ENCODE peak calls at places on chromosomes 6 and 20, in four cellular contexts. One of them, this sample, is unnamed. For H3K36me3, the result is how much of the 10 kb centered on the place peaks cover.

GRCh38 chr6:40569162-40569920 is 17.8 kb downstream of the LRFN2 start:
- DNase-seq in breast epithelium: no peak
- DNase-seq in adrenal gland: no peak
- DNase-seq in IMR-90: no peak
- DNase-seq in this sample: no peak

GRCh38 chr6:157075549-157076426 is 247.5 kb downstream of the TMEM242 start:
- DNase-seq in breast epithelium: no peak
- DNase-seq in IMR-90: peak
- DNase-seq in adrenal gland: no peak
- DNase-seq in this sample: no peak

GRCh38 chr20:59783020-59784010 is 150.1 kb downstream of the SYCP2 start:
- DNase-seq in adrenal gland: peak
- DNase-seq in breast epithelium: peak
- DNase-seq in IMR-90: peak
- DNase-seq in this sample: no peak

GRCh38 chr6:92231220-92231701 is 1188.1 kb downstream of the EPHA7 start:
- DNase-seq in adrenal gland: no peak
- DNase-seq in breast epithelium: no peak
- DNase-seq in IMR-90: no peak
- DNase-seq in this sample: no peak

GRCh38 chr20:23419995-23420901 is 1.0 kb downstream of the NAPB start:
- DNase-seq in IMR-90: peak
- DNase-seq in adrenal gland: peak
- DNase-seq in breast epithelium: no peak
- DNase-seq in this sample: no peak

GRCh38 chr6:31752739-31753319 is 9.6 kb upstream of the SAPCD1 start:
- DNase-seq in breast epithelium: no peak
- DNase-seq in adrenal gland: no peak
- DNase-seq in IMR-90: peak
- DNase-seq in this sample: no peak

GRCh38 chr6:21508753-21509152 is 84.8 kb upstream of the SOX4 start:
- DNase-seq in adrenal gland: no peak
- DNase-seq in breast epithelium: no peak
- DNase-seq in IMR-90: no peak
- DNase-seq in this sample: no peak

GRCh38 chr6:41449399-41450245 is 96.6 kb upstream of the FOXP4 start:
- DNase-seq in IMR-90: no peak
- DNase-seq in adrenal gland: no peak
- DNase-seq in breast epithelium: no peak
- DNase-seq in this sample: no peak

GRCh38 chr20:275791-276190 is 14.8 kb downstream of the C20orf96 start:
- DNase-seq in IMR-90: no peak
- DNase-seq in breast epithelium: no peak
- DNase-seq in adrenal gland: no peak
- DNase-seq in this sample: no peak

GRCh38 chr6:168343239-168344167 is 23.9 kb upstream of the DACT2 start:
- DNase-seq in adrenal gland: no peak
- DNase-seq in IMR-90: no peak
- DNase-seq in breast epithelium: no peak
- DNase-seq in this sample: no peak

GRCh38 chr20:24993337-24994185 is 1.0 kb upstream of the APMAP start:
- DNase-seq in adrenal gland: no peak
- DNase-seq in breast epithelium: no peak
- DNase-seq in IMR-90: peak
- DNase-seq in this sample: no peak

GRCh38 chr6:13304101-13304500 is 24.2 kb downstream of the TBC1D7 start:
- DNase-seq in IMR-90: no peak
- DNase-seq in breast epithelium: no peak
- DNase-seq in adrenal gland: no peak
- DNase-seq in this sample: no peak

GRCh38 chr6:30884521-30885480 is 482 bp downstream of the DDR1 start:
- DNase-seq in adrenal gland: peak
- DNase-seq in breast epithelium: peak
- DNase-seq in IMR-90: peak
- DNase-seq in this sample: no peak

GRCh38 chr6:3022765-3023662 is 23.3 kb downstream of the NQO2 start:
- DNase-seq in IMR-90: no peak
- DNase-seq in breast epithelium: no peak
- DNase-seq in adrenal gland: no peak
- DNase-seq in this sample: no peak

GRCh38 chr6:2157441-2158127 is 87.8 kb downstream of the GMDS start:
- DNase-seq in IMR-90: peak
- DNase-seq in breast epithelium: no peak
- DNase-seq in adrenal gland: no peak
- DNase-seq in this sample: no peak

GRCh38 chr6:152054441-152054840 is 247.0 kb downstream of the ESR1 start:
- DNase-seq in breast epithelium: no peak
- DNase-seq in IMR-90: no peak
- DNase-seq in adrenal gland: no peak
- DNase-seq in this sample: no peak

GRCh38 chr6:146878564-146879343 is 280.0 kb downstream of the ADGB start:
- DNase-seq in breast epithelium: no peak
- DNase-seq in IMR-90: no peak
- DNase-seq in adrenal gland: no peak
- DNase-seq in this sample: no peak

GRCh38 chr6:154532426-154532825 is 21.9 kb upstream of the CNKSR3 start:
- DNase-seq in adrenal gland: no peak
- DNase-seq in breast epithelium: no peak
- DNase-seq in IMR-90: no peak
- DNase-seq in this sample: no peak

GRCh38 chr20:37522258-37523011 is 1.4 kb downstream of the NNAT start:
- DNase-seq in breast epithelium: no peak
- DNase-seq in adrenal gland: no peak
- DNase-seq in IMR-90: peak
- DNase-seq in this sample: no peak

GRCh38 chr6:35297541-35298481 is at the start of gene DEF6:
- DNase-seq in adrenal gland: peak
- DNase-seq in IMR-90: peak
- DNase-seq in breast epithelium: peak
- DNase-seq in this sample: peak

GRCh38 chr20:1827974-1828785 is 67.0 kb upstream of the SIRPA start:
- DNase-seq in IMR-90: no peak
- DNase-seq in breast epithelium: no peak
- DNase-seq in adrenal gland: peak
- DNase-seq in this sample: peak

GRCh38 chr6:79812195-79812594 is 135.2 kb downstream of the ELOVL4 start:
- DNase-seq in IMR-90: no peak
- DNase-seq in breast epithelium: no peak
- DNase-seq in adrenal gland: no peak
- DNase-seq in this sample: no peak

GRCh38 chr6:5950448-5950847 is 56.3 kb downstream of the NRN1 start:
- DNase-seq in breast epithelium: no peak
- DNase-seq in IMR-90: no peak
- DNase-seq in adrenal gland: no peak
- DNase-seq in this sample: no peak

GRCh38 chr6:54286141-54286540 is 22.1 kb upstream of the TINAG start:
- DNase-seq in IMR-90: no peak
- DNase-seq in adrenal gland: no peak
- DNase-seq in breast epithelium: no peak
- DNase-seq in this sample: no peak

GRCh38 chr6:158481612-158482473 is 78.0 kb upstream of the TMEM181 start:
- DNase-seq in adrenal gland: no peak
- DNase-seq in IMR-90: peak
- DNase-seq in breast epithelium: no peak
- DNase-seq in this sample: no peak

GRCh38 chr6:17042422-17043147 is 59.3 kb upstream of the STMND1 start:
- DNase-seq in IMR-90: peak
- DNase-seq in breast epithelium: no peak
- DNase-seq in adrenal gland: peak
- DNase-seq in this sample: no peak

GRCh38 chr20:49887251-49887827 is 28.0 kb downstream of the SPATA2 start:
- DNase-seq in IMR-90: peak
- DNase-seq in breast epithelium: no peak
- DNase-seq in adrenal gland: no peak
- DNase-seq in this sample: no peak

GRCh38 chr20:42461965-42462593 is 727.6 kb downstream of the PTPRT start:
- DNase-seq in adrenal gland: no peak
- DNase-seq in IMR-90: no peak
- DNase-seq in breast epithelium: no peak
- DNase-seq in this sample: no peak

GRCh38 chr6:169991913-169992312 is 240.5 kb downstream of the ERMARD start:
- DNase-seq in breast epithelium: no peak
- DNase-seq in IMR-90: no peak
- DNase-seq in adrenal gland: no peak
- DNase-seq in this sample: no peak

GRCh38 chr20:5001174-5002076 is at the start of gene SLC23A2:
- DNase-seq in adrenal gland: peak
- DNase-seq in breast epithelium: no peak
- DNase-seq in IMR-90: no peak
- DNase-seq in this sample: no peak
- TF ChIP-seq POLR2A in adrenal gland: peak
- TF ChIP-seq POLR2A in breast epithelium: no peak
- TF ChIP-seq POLR2A in IMR-90: no peak
- TF ChIP-seq POLR2A in this sample: peak

GRCh38 chr20:3315110-3315509 is 76.1 kb upstream of the SLC4A11 start:
- DNase-seq in breast epithelium: no peak
- DNase-seq in IMR-90: no peak
- DNase-seq in adrenal gland: peak
- DNase-seq in this sample: no peak

GRCh38 chr20:3311623-3312022 is 72.6 kb upstream of the SLC4A11 start:
- DNase-seq in adrenal gland: no peak
- DNase-seq in breast epithelium: no peak
- DNase-seq in IMR-90: no peak
- DNase-seq in this sample: no peak

GRCh38 chr20:3313681-3314080 is 74.7 kb upstream of the SLC4A11 start:
- DNase-seq in adrenal gland: peak
- DNase-seq in IMR-90: no peak
- DNase-seq in breast epithelium: no peak
- DNase-seq in this sample: no peak

GRCh38 chr20:3314391-3314790 is 75.4 kb upstream of the SLC4A11 start:
- DNase-seq in adrenal gland: no peak
- DNase-seq in breast epithelium: no peak
- DNase-seq in IMR-90: no peak
- DNase-seq in this sample: no peak

GRCh38 chr20:3312940-3313656 is 74.1 kb upstream of the SLC4A11 start:
- DNase-seq in adrenal gland: peak
- DNase-seq in IMR-90: peak
- DNase-seq in breast epithelium: no peak
- DNase-seq in this sample: no peak
- H3K27ac ChIP-seq in adrenal gland: peak
- H3K27ac ChIP-seq in IMR-90: peak
- H3K27ac ChIP-seq in breast epithelium: peak
- H3K27ac ChIP-seq in this sample: no peak

GRCh38 chr20:35042268-35042667 is 50.3 kb downstream of the TRPC4AP start:
- DNase-seq in IMR-90: no peak
- DNase-seq in breast epithelium: no peak
- DNase-seq in adrenal gland: no peak
- DNase-seq in this sample: no peak

GRCh38 chr20:35034150-35034549 is 58.5 kb downstream of the TRPC4AP start:
- DNase-seq in adrenal gland: no peak
- DNase-seq in IMR-90: no peak
- DNase-seq in breast epithelium: no peak
- DNase-seq in this sample: no peak

GRCh38 chr20:35040646-35041045 is 52.0 kb downstream of the TRPC4AP start:
- DNase-seq in IMR-90: no peak
- DNase-seq in breast epithelium: no peak
- DNase-seq in adrenal gland: no peak
- DNase-seq in this sample: no peak

GRCh38 chr20:35040090-35040489 is 52.5 kb downstream of the TRPC4AP start:
- DNase-seq in IMR-90: no peak
- DNase-seq in adrenal gland: no peak
- DNase-seq in breast epithelium: no peak
- DNase-seq in this sample: no peak

GRCh38 chr20:35039146-35039545 is 53.5 kb downstream of the TRPC4AP start:
- DNase-seq in breast epithelium: no peak
- DNase-seq in IMR-90: no peak
- DNase-seq in adrenal gland: no peak
- DNase-seq in this sample: no peak
- H3K36me3 ChIP-seq in breast epithelium: under half
- H3K36me3 ChIP-seq in IMR-90: under half
- H3K36me3 ChIP-seq in adrenal gland: under half
- H3K36me3 ChIP-seq in this sample: half or more

DNA sequence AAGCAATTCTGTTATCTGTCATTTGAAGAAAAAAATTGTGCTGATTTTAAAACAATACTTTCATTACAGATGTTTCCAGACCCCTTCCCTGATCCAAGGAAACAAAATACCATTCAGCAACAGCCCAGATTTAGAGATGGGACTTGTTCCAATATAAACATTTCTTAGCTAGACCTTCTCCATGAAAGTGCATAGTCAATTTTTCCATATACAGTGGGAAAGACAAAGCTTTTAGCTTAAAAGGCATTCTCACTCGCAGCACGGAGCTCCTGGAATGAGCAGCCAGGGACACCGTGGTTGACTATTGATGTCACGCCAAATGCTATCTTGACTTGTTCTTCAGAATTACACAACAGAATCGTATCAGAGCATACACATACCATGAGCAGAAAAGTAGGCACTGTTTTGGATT is 21.5 kb downstream of the LAMA4 start:
- DNase-seq in IMR-90: peak
- DNase-seq in adrenal gland: peak
- DNase-seq in breast epithelium: no peak
- DNase-seq in this sample: peak
- TF ChIP-seq POLR2A in IMR-90: no peak
- TF ChIP-seq POLR2A in adrenal gland: no peak
- TF ChIP-seq POLR2A in breast epithelium: no peak
- TF ChIP-seq POLR2A in this sample: no peak

GRCh38 chr6:44062771-44063560 is 64.3 kb downstream of the MRPL14 start:
- DNase-seq in breast epithelium: no peak
- DNase-seq in IMR-90: no peak
- DNase-seq in adrenal gland: no peak
- DNase-seq in this sample: no peak

GRCh38 chr6:44060622-44061374 is 66.5 kb downstream of the MRPL14 start:
- DNase-seq in adrenal gland: no peak
- DNase-seq in IMR-90: no peak
- DNase-seq in breast epithelium: no peak
- DNase-seq in this sample: no peak

GRCh38 chr6:44059359-44060342 is 67.6 kb downstream of the MRPL14 start:
- DNase-seq in breast epithelium: no peak
- DNase-seq in adrenal gland: no peak
- DNase-seq in IMR-90: peak
- DNase-seq in this sample: no peak

GRCh38 chr6:44062105-44062770 is 65.0 kb downstream of the MRPL14 start:
- DNase-seq in IMR-90: no peak
- DNase-seq in adrenal gland: no peak
- DNase-seq in breast epithelium: no peak
- DNase-seq in this sample: no peak

GRCh38 chr6:44061375-44062104 is 65.7 kb downstream of the MRPL14 start:
- DNase-seq in breast epithelium: no peak
- DNase-seq in IMR-90: peak
- DNase-seq in adrenal gland: no peak
- DNase-seq in this sample: no peak
- H3K27ac ChIP-seq in breast epithelium: peak
- H3K27ac ChIP-seq in IMR-90: peak
- H3K27ac ChIP-seq in adrenal gland: peak
- H3K27ac ChIP-seq in this sample: no peak

This sample was measured in tibial nerve.